ENCODE peak calls at places on chromosomes 5 and 9, in nine cellular contexts. R is prostate gland, C is heart left ventricle, S is brain microvascular endothelial cell, U is HepG2, W is fibroblast of lung, I is neural progenitor cell, K is hepatocyte, D is transverse colon. P is an unnamed sample.
A peak's percentile ranks its signal among the peaks of the same experiment; 100 is the strongest.

GRCh38 chr9:109253241-109253636 is 67.6 kb downstream of the EPB41L4B start:
- DNase-seq in C (no peak), K (no peak), W (no peak), D (no peak), R (no peak), I (no peak), S (no peak), U (no peak), P (no peak)

GRCh38 chr5:106510321-106510720 is 1160.4 kb downstream of the EFNA5 start:
- DNase-seq in D (no peak), R (no peak), I (no peak), W (no peak), K (no peak), C (no peak), S (no peak), U (no peak), P (no peak)

GRCh38 chr9:77038281-77039036 is 19.0 kb downstream of the FOXB2 start:
- DNase-seq in S (no peak), D (no peak), R (no peak), U (no peak), W (no peak), K (no peak), C (no peak), I (peak; percentile 9), P (no peak)

GRCh38 chr9:132214027-132214622 is 52.3 kb downstream of the NTNG2 start:
- DNase-seq in C (peak; percentile 89), W (peak; percentile 97), R (peak; percentile 52), U (no peak), S (peak; percentile 79), D (no peak), K (peak; percentile 84), I (peak; percentile 52), P (peak; percentile 41)

GRCh38 chr5:126403871-126404270 is 19.3 kb upstream of the GRAMD2B start:
- DNase-seq in R (no peak), U (no peak), S (no peak), C (no peak), I (no peak), K (no peak), D (no peak), W (peak; percentile 71), P (no peak)

GRCh38 chr9:126147186-126147585 is 179.4 kb upstream of the MVB12B start:
- DNase-seq in S (no peak), W (no peak), U (no peak), C (no peak), K (no peak), R (peak; percentile 1), D (no peak), I (no peak), P (no peak)

GRCh38 chr9:85067792-85068191 is 398.3 kb downstream of the NTRK2 start:
- DNase-seq in K (no peak), U (no peak), D (no peak), I (no peak), R (no peak), S (no peak), W (no peak), C (no peak), P (no peak)

GRCh38 chr5:142438573-142438972 is 113.8 kb upstream of the SPRY4 start:
- DNase-seq in C (no peak), S (no peak), D (no peak), I (no peak), W (no peak), K (no peak), U (no peak), R (no peak), P (no peak)

GRCh38 chr9:120153258-120153657 is 426.7 kb downstream of the CDK5RAP2 start:
- DNase-seq in C (no peak), K (no peak), D (no peak), W (no peak), S (no peak), U (no peak), R (no peak), I (no peak), P (no peak)

GRCh38 chr5:101103874-101104273 is 200.8 kb upstream of the ST8SIA4 start:
- DNase-seq in W (no peak), D (no peak), I (no peak), C (no peak), R (no peak), K (peak; percentile 6), U (peak; percentile 52), S (no peak), P (no peak)

GRCh38 chr5:143887302-143887638 is 75.3 kb downstream of the HMHB1 start:
- DNase-seq in C (peak; percentile 65), I (no peak), K (no peak), U (no peak), R (peak; percentile 9), D (no peak), S (peak; percentile 38), W (peak; percentile 77), P (no peak)

GRCh38 chr9:107969727-107970126 is 480.2 kb upstream of the KLF4 start:
- DNase-seq in I (no peak), R (no peak), K (no peak), C (no peak), S (no peak), U (no peak), D (no peak), W (no peak), P (no peak)

DNA sequence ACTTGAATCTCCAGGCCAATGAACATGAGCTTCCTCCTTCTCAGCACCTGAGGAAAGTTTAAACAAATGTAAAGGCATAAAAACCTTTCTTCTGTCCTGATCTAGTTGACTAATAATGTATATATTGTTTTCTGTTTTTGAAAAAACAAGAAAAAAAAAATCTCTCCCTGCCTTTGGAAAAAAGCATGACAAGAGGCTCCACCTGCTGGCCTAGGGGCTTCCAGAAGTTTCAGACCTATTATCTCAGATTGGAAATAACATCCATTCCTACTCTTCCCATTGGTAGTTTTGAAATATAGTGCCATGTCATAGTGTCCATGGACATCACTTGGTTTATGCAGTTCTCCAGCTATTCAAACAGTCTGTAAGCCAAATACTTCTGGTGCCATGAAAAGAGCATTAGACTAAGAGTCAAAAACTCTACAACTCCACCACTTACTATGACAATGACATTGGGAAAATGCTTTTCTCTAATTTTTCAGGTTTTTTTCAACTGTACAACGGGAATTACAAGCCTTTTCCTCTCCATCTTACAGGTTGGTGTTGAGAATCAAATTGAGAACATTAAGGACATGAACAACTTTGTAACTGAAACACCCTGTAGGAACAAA is 409.6 kb upstream of the MPDZ start:
- DNase-seq in K (peak; percentile 15), S (peak; percentile 21), R (no peak), D (no peak), I (no peak), C (peak; percentile 32), W (peak; percentile 9), U (no peak), P (peak; percentile 29)
- H3K4me3 ChIP-seq in K (no peak overlapping the region), S (no peak overlapping the region), R (no peak overlapping the region), D (no peak overlapping the region), I (no peak overlapping the region), C (no peak overlapping the region), W (no peak overlapping the region), U (no peak overlapping the region), P (no peak overlapping the region)

DNA sequence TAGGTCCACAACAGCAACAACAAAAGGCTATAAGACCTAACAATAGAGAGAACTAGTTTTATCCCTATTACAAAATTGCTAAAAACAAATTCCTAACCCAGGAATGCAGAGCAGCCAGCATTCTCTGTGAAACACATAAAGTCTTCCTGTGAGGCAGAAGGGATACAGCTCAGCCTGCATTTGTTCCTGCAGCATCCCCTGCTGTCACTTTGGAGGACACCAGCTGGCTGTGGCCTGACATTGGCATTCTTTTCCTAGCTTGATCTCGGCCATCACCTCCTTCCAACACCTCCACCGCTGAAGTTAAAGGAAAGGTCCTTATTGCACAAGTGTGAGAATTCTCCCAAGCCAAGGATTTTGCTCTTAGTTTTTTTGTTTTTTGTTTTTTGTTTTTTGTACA is 186.1 kb downstream of the SNCAIP start:
- DNase-seq in D (no peak), S (peak; percentile 11), I (peak; percentile 63), W (no peak), K (peak; percentile 56), C (no peak), R (no peak), U (no peak), P (peak; percentile 57)
- TF ChIP-seq CTCF in D (no peak), S (peak; percentile 60), I (peak; percentile 52), W (peak; percentile 8), K (peak; percentile 58), C (no peak), R (peak; percentile 40), U (peak; percentile 40), P (peak; percentile 91)

GRCh38 chr5:157524887-157525286 is 50.7 kb downstream of the ADAM19 start:
- DNase-seq in U (no peak), W (no peak), C (no peak), R (no peak), S (no peak), K (no peak), D (no peak), I (no peak), P (no peak)

GRCh38 chr5:157528036-157528632 is 47.4 kb downstream of the ADAM19 start:
- DNase-seq in C (no peak), I (peak; percentile 64), R (no peak), K (peak; percentile 31), S (no peak), U (no peak), W (peak; percentile 42), D (peak; percentile 35), P (peak; percentile 54)

GRCh38 chr5:157520911-157521703 is 54.5 kb downstream of the ADAM19 start:
- DNase-seq in I (no peak), W (peak; percentile 81), C (peak; percentile 68), U (peak; percentile 23), R (no peak), K (no peak), D (peak; percentile 44), S (no peak), P (no peak)

GRCh38 chr5:157521704-157522029 is 53.9 kb downstream of the ADAM19 start:
- DNase-seq in D (no peak), C (no peak), S (no peak), U (no peak), K (no peak), I (no peak), W (no peak), R (no peak), P (no peak)

GRCh38 chr5:157523976-157524375 is 51.6 kb downstream of the ADAM19 start:
- DNase-seq in S (no peak), D (no peak), W (peak; percentile 43), K (no peak), R (no peak), C (no peak), I (peak; percentile 20), U (no peak), P (no peak)
- H3K27ac ChIP-seq in S (no peak overlapping the region), D (peak overlapping the region; percentile 69), W (no peak overlapping the region), K (no peak overlapping the region), R (no peak overlapping the region), C (no peak overlapping the region), I (no peak overlapping the region), U (no peak overlapping the region), P (no peak overlapping the region)

DNA sequence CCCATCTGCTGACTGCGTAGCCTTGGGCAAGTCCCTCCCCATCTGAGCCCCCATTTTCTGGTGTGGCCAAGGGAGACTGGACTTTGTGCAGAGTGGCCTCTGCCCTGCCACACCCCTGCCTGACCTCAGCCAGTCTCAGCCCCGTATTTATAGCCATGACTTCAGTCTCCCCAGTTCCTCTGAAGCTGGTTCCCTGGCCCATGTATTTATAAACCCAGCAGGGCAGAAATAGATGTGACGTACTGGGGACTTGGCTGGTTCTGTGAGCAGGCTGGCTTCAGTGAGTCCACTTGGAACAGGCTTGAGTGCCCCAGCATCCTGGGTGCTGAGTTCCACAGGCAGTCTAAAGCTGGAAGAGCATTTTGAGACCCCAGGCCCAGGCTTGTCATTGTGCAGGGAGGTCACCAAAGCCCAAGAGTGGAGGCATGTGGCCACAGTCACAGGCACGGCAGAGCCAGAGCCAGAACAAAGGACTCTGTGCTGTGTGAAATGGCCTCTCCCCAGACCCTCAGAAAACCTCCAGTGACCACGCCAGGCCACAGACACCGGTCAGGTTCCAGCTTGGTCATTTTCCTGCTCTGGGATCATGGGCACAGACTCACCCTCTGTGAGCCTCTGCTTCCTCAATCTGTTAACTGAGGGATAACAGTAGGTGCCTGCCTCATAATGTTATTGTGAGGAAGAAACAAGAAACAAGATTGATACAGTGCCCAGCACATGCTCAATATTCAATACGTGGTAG is 30.4 kb upstream of the SYNPO start:
- DNase-seq in S (no peak), I (no peak), D (peak; percentile 64), K (peak; percentile 58), U (peak; percentile 41), R (no peak), W (no peak), C (peak; percentile 84), P (no peak)
- H3K4me3 ChIP-seq in S (no peak overlapping the region), I (no peak overlapping the region), D (no peak overlapping the region), K (no peak overlapping the region), U (no peak overlapping the region), R (no peak overlapping the region), W (no peak overlapping the region), C (no peak overlapping the region), P (no peak overlapping the region)

P was measured in WERI-Rb-1.